ENCODE peak calls at places on chromosomes 13 and 19, in six cellular contexts. D is RWPE1; T is NK-92 treated with Interleukin-12 subunit alpha and Interleukin-12 subunit beta, amount 100 ng/mL, for 24 hours; F is small intestine; M is heart left ventricle; S is Caki2. X is an unnamed sample.

GRCh38 chr13:39888865-39889810 is 233.7 kb downstream of the COG6 start:
- DNase-seq in S (no peak), M (no peak), F (no peak), T (no peak), D (no peak), X (no peak)

GRCh38 chr19:13461536-13461935 is 44.7 kb downstream of the CACNA1A start:
- DNase-seq in F (no peak), M (no peak), T (no peak), D (no peak), S (no peak), X (no peak)

GRCh38 chr19:55676889-55677505 is 2.0 kb downstream of the EPN1 start:
- DNase-seq in S (no peak), T (no peak), M (no peak), F (peak), D (no peak), X (no peak)

GRCh38 chr19:1027020-1027952 is 878 bp downstream of the CNN2 start:
- DNase-seq in F (no peak), T (no peak), M (no peak), D (no peak), S (peak), X (no peak)

GRCh38 chr19:3098515-3099346 is 4.6 kb downstream of the GNA11 start:
- DNase-seq in S (no peak), D (no peak), T (no peak), M (peak), F (peak), X (peak)

GRCh38 chr13:111114362-111115050 is 604 bp upstream of the ARHGEF7 start:
- DNase-seq in D (no peak), M (peak), F (peak), S (no peak), T (no peak), X (peak)

GRCh38 chr19:19997656-19998268 is 41.5 kb downstream of the ZNF682 start:
- DNase-seq in F (no peak), M (peak), D (no peak), S (no peak), T (no peak), X (peak)

GRCh38 chr13:95087746-95088305 is 213.4 kb downstream of the ABCC4 start:
- DNase-seq in S (no peak), M (no peak), T (no peak), D (no peak), F (no peak), X (no peak)

GRCh38 chr19:17942582-17943283 is 9.9 kb downstream of the CCDC124 start:
- DNase-seq in D (no peak), T (no peak), F (no peak), S (no peak), M (no peak), X (no peak)

GRCh38 chr19:19185853-19186728 is 5.9 kb downstream of the BORCS8 start:
- DNase-seq in F (peak), D (no peak), M (no peak), T (peak), S (peak), X (peak)

GRCh38 chr19:52258426-52258825 is 11.0 kb upstream of the ZNF766 start:
- DNase-seq in T (no peak), D (no peak), S (no peak), M (no peak), F (no peak), X (no peak)

GRCh38 chr13:110415669-110416068 is 108.6 kb downstream of the COL4A2 start:
- DNase-seq in D (peak), F (peak), T (peak), M (no peak), S (peak), X (no peak)

GRCh38 chr13:72508392-72508791 is 219.0 kb downstream of the MZT1 start:
- DNase-seq in T (no peak), M (no peak), D (no peak), F (no peak), S (no peak), X (no peak)

GRCh38 chr13:99200433-99201167 is at the start of gene UBAC2:
- DNase-seq in M (peak), D (peak), S (peak), T (peak), F (peak), X (peak)

X was measured in transverse colon.